ENCODE peak calls at places on chromosome 18, in four cellular contexts. F, R, U and K are unnamed samples.

GRCh38 chr18:63207825-63208224 is 111.7 kb downstream of the BCL2 start:
- DNase-seq in F (no peak), R (no peak), U (no peak), K (no peak)

GRCh38 chr18:10404148-10404547 is 50.3 kb upstream of the APCDD1 start:
- DNase-seq in F (no peak), R (no peak), U (no peak), K (no peak)

GRCh38 chr18:8003878-8004675 is 437.0 kb downstream of the PTPRM start:
- DNase-seq in F (no peak), R (no peak), U (no peak), K (no peak)

GRCh38 chr18:45275367-45276113 is 339.7 kb upstream of the SLC14A2 start:
- DNase-seq in F (peak), R (peak), U (no peak), K (no peak)

GRCh38 chr18:45775241-45775676 is 50.2 kb upstream of the SIGLEC15 start:
- DNase-seq in F (peak), R (no peak), U (no peak), K (peak)

GRCh38 chr18:40011201-40011600 is 1943.8 kb upstream of the PIK3C3 start:
- DNase-seq in F (no peak), R (no peak), U (no peak), K (no peak)

GRCh38 chr18:10798727-10799435 is 273.1 kb downstream of the NAPG start:
- DNase-seq in F (peak), R (peak), U (no peak), K (no peak)

GRCh38 chr18:12621737-12622306 is 36.1 kb downstream of the SPIRE1 start:
- DNase-seq in F (peak), R (no peak), U (no peak), K (no peak)

GRCh38 chr18:3652380-3653262 is 202.6 kb downstream of the TGIF1 start:
- DNase-seq in F (peak), R (peak), U (peak), K (peak)

GRCh38 chr18:38884050-38884449 is 1318.5 kb upstream of the CELF4 start:
- DNase-seq in F (no peak), R (no peak), U (peak), K (no peak)

GRCh38 chr18:26175481-26175880 is 41.8 kb downstream of the PSMA8 start:
- DNase-seq in F (no peak), R (no peak), U (no peak), K (no peak)

GRCh38 chr18:2534906-2535305 is 36.4 kb downstream of the METTL4 start:
- DNase-seq in F (no peak), R (no peak), U (no peak), K (no peak)

GRCh38 chr18:14747513-14748474 is at the start of gene ANKRD30B:
- DNase-seq in F (no peak), R (no peak), U (no peak), K (peak)

GRCh38 chr18:13681701-13682100 is 44.7 kb downstream of the FAM210A start:
- DNase-seq in F (no peak), R (no peak), U (no peak), K (no peak)

GRCh38 chr18:5964108-5964507 is 68.8 kb upstream of the TMEM200C start:
- DNase-seq in F (no peak), R (no peak), U (no peak), K (no peak)

GRCh38 chr18:10045296-10045891 is 131.6 kb downstream of the VAPA start:
- DNase-seq in F (no peak), R (no peak), U (no peak), K (no peak)

GRCh38 chr18:21449367-21450250 is 150.9 kb downstream of the ESCO1 start:
- DNase-seq in F (no peak), R (no peak), U (no peak), K (no peak)

GRCh38 chr18:13483316-13484270 is 242.8 kb downstream of the FAM210A start:
- DNase-seq in F (no peak), R (no peak), U (no peak), K (no peak)

GRCh38 chr18:25097119-25098114 is 254.5 kb downstream of the ZNF521 start:
- DNase-seq in F (no peak), R (no peak), U (no peak), K (no peak)

GRCh38 chr18:73774836-73775509 is 372.7 kb downstream of the FBXO15 start:
- DNase-seq in F (no peak), R (no peak), U (no peak), K (no peak)

GRCh38 chr18:22342625-22343024 is 75.1 kb downstream of the CTAGE1 start:
- DNase-seq in F (peak), R (no peak), U (no peak), K (peak)

GRCh38 chr18:63831080-63831788 is 56.0 kb downstream of the SERPINB7 start:
- DNase-seq in F (no peak), R (no peak), U (no peak), K (no peak)

GRCh38 chr18:56869189-56869777 is 218.1 kb downstream of the WDR7 start:
- DNase-seq in F (peak), R (peak), U (no peak), K (peak)

GRCh38 chr18:37393945-37394609 is 171.5 kb downstream of the CELF4 start:
- DNase-seq in F (peak), R (no peak), U (peak), K (peak)

GRCh38 chr18:76519156-76519549 is 24.1 kb upstream of the ZNF516 start:
- DNase-seq in F (no peak), R (no peak), U (no peak), K (no peak)

GRCh38 chr18:23828426-23828825 is 139.2 kb downstream of the LAMA3 start:
- DNase-seq in F (peak), R (peak), U (no peak), K (no peak)

GRCh38 chr18:62957885-62958472 is 242.6 kb downstream of the PHLPP1 start:
- DNase-seq in F (no peak), R (peak), U (peak), K (no peak)

GRCh38 chr18:59266459-59266858 is 6.8 kb downstream of the RAX start:
- DNase-seq in F (no peak), R (no peak), U (no peak), K (no peak)

GRCh38 chr18:44771572-44771956 is 90.9 kb downstream of the SETBP1 start:
- DNase-seq in F (no peak), R (no peak), U (no peak), K (no peak)

GRCh38 chr18:50158866-50159653 is 35.9 kb downstream of the MYO5B start:
- DNase-seq in F (no peak), R (no peak), U (no peak), K (no peak)

GRCh38 chr18:48410095-48410920 is 1.1 kb upstream of the ZBTB7C start:
- DNase-seq in F (peak), R (peak), U (peak), K (peak)

GRCh38 chr18:13500227-13500865 is 226.0 kb downstream of the FAM210A start:
- DNase-seq in F (no peak), R (peak), U (peak), K (no peak)

GRCh38 chr18:62331581-62332436 is 6.7 kb downstream of the TNFRSF11A start:
- DNase-seq in F (no peak), R (no peak), U (no peak), K (no peak)

GRCh38 chr18:63606526-63606925 is 19.4 kb downstream of the SERPINB13 start:
- DNase-seq in F (no peak), R (no peak), U (no peak), K (no peak)

GRCh38 chr18:48064978-48065600 is 134.6 kb upstream of the SMAD2 start:
- DNase-seq in F (no peak), R (no peak), U (no peak), K (no peak)

GRCh38 chr18:68604256-68604655 is 110.7 kb downstream of the TMX3 start:
- DNase-seq in F (no peak), R (no peak), U (no peak), K (no peak)

GRCh38 chr18:62663731-62664336 is 51.5 kb upstream of the PHLPP1 start:
- DNase-seq in F (peak), R (no peak), U (no peak), K (no peak)

GRCh38 chr18:67456691-67457090 is 59.8 kb downstream of the DSEL start:
- DNase-seq in F (no peak), R (no peak), U (no peak), K (no peak)

GRCh38 chr18:6355789-6356589 is 58.7 kb downstream of the L3MBTL4 start:
- DNase-seq in F (no peak), R (no peak), U (no peak), K (no peak)

GRCh38 chr18:3458378-3458777 is 8.4 kb downstream of the TGIF1 start:
- DNase-seq in F (no peak), R (no peak), U (no peak), K (no peak)

DNA sequence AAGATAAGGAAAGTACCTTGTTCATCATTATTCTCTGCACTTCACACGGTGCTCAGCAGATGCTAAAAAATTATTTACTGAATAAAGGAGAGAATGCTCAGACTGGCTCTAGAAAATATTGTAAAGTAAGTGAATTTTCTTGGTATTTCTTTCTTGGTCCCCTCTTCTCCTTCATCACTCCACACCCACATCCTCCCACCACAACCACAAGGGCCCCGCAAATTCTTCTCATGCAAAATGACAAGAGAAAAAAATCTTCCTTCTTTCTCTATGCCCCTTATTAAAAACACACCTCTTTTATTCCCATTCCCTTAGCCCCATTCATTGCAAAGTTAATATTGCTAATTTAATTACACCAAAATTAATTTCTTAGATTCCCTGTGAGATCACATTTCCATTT is 74.2 kb upstream of the NEDD4L start:
- DNase-seq in F (no peak), R (no peak), U (no peak), K (no peak)
- TF ChIP-seq TAF1 in F (no peak), R (no peak), U (no peak), K (no peak)

DNA sequence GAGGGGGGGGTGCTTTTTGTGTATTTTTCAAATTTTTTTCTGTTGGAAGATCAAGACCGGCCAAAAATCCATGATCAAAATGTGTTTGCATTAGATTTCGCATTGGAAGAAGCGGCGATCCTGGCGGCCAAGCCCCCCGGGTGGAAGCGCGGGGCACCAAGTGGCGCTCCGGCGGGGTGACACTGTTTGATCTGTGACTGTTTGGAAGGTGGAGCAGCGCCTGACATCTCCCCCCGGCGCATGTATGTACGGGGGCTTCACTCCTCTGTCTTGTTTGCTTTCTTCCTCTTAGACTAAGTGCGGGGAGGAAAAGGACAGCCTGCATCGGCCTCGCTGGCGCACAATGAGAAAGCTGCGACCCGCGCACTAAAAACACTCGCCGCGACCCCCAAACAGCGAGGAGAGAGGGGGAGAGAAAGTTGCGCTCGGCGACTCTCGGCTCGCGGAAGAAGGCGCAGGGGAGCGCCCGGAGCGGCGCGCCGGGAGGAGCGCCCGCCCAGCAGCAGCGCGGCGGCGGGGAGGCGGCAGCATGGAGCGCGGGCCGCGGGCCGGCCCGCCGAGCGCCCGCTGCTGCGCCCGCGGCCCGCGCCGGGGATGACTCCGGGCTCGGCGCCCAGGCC is 515 bp downstream of the TSHZ1 start:
- DNase-seq in F (peak), R (peak), U (no peak), K (no peak)
- TF ChIP-seq RFX5 in F (no peak), R (no peak), U (no peak), K (no peak)

GRCh38 chr18:79507546-79508480 is 112.1 kb downstream of the NFATC1 start:
- DNase-seq in F (no peak), R (no peak), U (no peak), K (no peak)
- TF ChIP-seq TAF1 in F (no peak), R (no peak), U (no peak), K (no peak)

GRCh38 chr18:35345950-35346349 is 1.7 kb upstream of the ZNF24 start:
- DNase-seq in F (no peak), R (no peak), U (no peak), K (no peak)

GRCh38 chr18:35343936-35344735 is at the start of gene ZNF24:
- DNase-seq in F (peak), R (peak), U (peak), K (peak)

GRCh38 chr18:35343488-35343935 is 708 bp downstream of the ZNF24 start:
- DNase-seq in F (no peak), R (no peak), U (no peak), K (no peak)

GRCh38 chr18:35345460-35345921 is 1.3 kb upstream of the ZNF24 start:
- DNase-seq in F (no peak), R (peak), U (no peak), K (no peak)

GRCh38 chr18:35344736-35345459 is 678 bp upstream of the ZNF24 start:
- DNase-seq in F (no peak), R (no peak), U (no peak), K (no peak)
- TF ChIP-seq RFX5 in F (no peak), R (no peak), U (no peak), K (no peak)